ENCODE peak calls at places on chromosomes 5 and 9, in six cellular contexts. B, T, F, V, E and H are unnamed samples.
A peak's percentile ranks its signal among the peaks of the same experiment; 100 is the strongest.

GRCh38 chr5:129906177-129906887 is 2.1 kb downstream of the CHSY3 start:
- DNase-seq in F (no peak), V (peak; percentile 62), E (peak; percentile 13), T (peak; percentile 9), B (peak; percentile 9), H (peak; percentile 61)

GRCh38 chr9:21001581-21001980 is 29.9 kb downstream of the HACD4 start:
- DNase-seq in T (no peak), B (no peak), F (no peak), V (no peak), E (no peak), H (no peak)

GRCh38 chr5:142506046-142506445 is 179.8 kb downstream of the FGF1 start:
- DNase-seq in F (peak; percentile 57), B (no peak), E (no peak), T (no peak), V (no peak), H (no peak)

GRCh38 chr5:119410448-119411170 is 41.7 kb upstream of the HSD17B4 start:
- DNase-seq in V (no peak), T (no peak), E (no peak), F (no peak), B (no peak), H (no peak)

GRCh38 chr9:129836342-129837007 is 1.2 kb downstream of the USP20 start:
- DNase-seq in E (no peak), B (peak; percentile 26), F (no peak), V (no peak), T (no peak), H (no peak)

GRCh38 chr9:18526686-18527085 is 52.7 kb downstream of the ADAMTSL1 start:
- DNase-seq in B (no peak), F (no peak), V (no peak), T (no peak), E (no peak), H (no peak)

GRCh38 chr5:80810425-80810824 is 149.7 kb upstream of the RASGRF2 start:
- DNase-seq in T (no peak), V (no peak), E (no peak), F (no peak), B (no peak), H (no peak)

GRCh38 chr9:15837079-15837679 is 284.3 kb downstream of the CCDC171 start:
- DNase-seq in B (no peak), F (peak; percentile 65), T (no peak), E (peak; percentile 16), V (no peak), H (no peak)

GRCh38 chr9:73780916-73781315 is 629.3 kb downstream of the ANXA1 start:
- DNase-seq in V (no peak), T (no peak), F (no peak), E (no peak), B (no peak), H (no peak)

GRCh38 chr9:79428422-79428821 is 143.3 kb upstream of the TLE4 start:
- DNase-seq in E (no peak), V (no peak), B (no peak), F (no peak), T (no peak), H (no peak)

GRCh38 chr5:143896471-143896870 is 84.5 kb downstream of the HMHB1 start:
- DNase-seq in B (no peak), E (no peak), T (no peak), F (peak; percentile 48), V (no peak), H (no peak)

GRCh38 chr5:91142819-91143218 is 240.3 kb downstream of the ARRDC3 start:
- DNase-seq in T (no peak), B (no peak), E (no peak), F (no peak), V (no peak), H (no peak)

GRCh38 chr9:136542246-136543041 is 3.4 kb downstream of the NOTCH1 start:
- DNase-seq in T (no peak), E (no peak), F (no peak), B (no peak), V (no peak), H (no peak)

GRCh38 chr9:68838245-68838644 is 133.2 kb downstream of the PIP5K1B start:
- DNase-seq in T (no peak), E (no peak), V (no peak), B (no peak), F (no peak), H (no peak)

GRCh38 chr5:174990909-174991308 is 266.5 kb downstream of the MSX2 start:
- DNase-seq in F (no peak), T (no peak), V (no peak), B (no peak), E (peak; percentile 38), H (no peak)

GRCh38 chr9:93048706-93049448 is 9.6 kb upstream of the SUSD3 start:
- DNase-seq in T (no peak), E (peak; percentile 53), F (no peak), B (no peak), V (no peak), H (no peak)

GRCh38 chr9:12884736-12885395 is 110.0 kb downstream of the LURAP1L start:
- DNase-seq in B (no peak), E (no peak), V (no peak), T (no peak), F (peak; percentile 88), H (no peak)

GRCh38 chr5:97043511-97043910 is 98.9 kb downstream of the LIX1 start:
- DNase-seq in T (no peak), E (no peak), B (no peak), F (no peak), V (no peak), H (no peak)

GRCh38 chr5:97049175-97049574 is 93.2 kb downstream of the LIX1 start:
- DNase-seq in E (no peak), T (no peak), F (no peak), B (no peak), V (no peak), H (no peak)

GRCh38 chr5:97044057-97044456 is 98.4 kb downstream of the LIX1 start:
- DNase-seq in T (no peak), F (peak; percentile 18), V (peak; percentile 62), E (peak; percentile 18), B (peak; percentile 52), H (no peak)

GRCh38 chr5:97046270-97046982 is 96.0 kb downstream of the LIX1 start:
- DNase-seq in E (no peak), B (no peak), V (no peak), T (no peak), F (peak; percentile 25), H (no peak)

DNA sequence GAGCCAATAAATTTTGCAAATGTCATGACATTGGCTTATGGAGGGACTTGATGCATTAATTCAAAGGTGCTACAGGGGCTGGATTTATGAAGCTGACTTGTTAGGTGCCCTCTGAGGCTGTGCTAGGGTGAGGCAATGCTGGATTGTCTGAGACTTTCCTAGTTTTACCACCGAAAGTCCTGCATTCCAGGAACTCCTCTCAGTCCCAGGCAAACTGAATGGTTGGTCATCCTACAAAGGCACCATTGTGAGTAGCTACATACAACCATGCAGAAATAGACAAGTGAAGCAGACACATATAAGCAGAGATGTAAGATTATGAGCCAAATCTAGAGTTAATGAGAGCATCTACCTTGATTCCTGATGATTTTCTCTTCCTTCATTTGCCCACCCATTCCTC is 95.3 kb downstream of the LIX1 start:
- DNase-seq in V (no peak), T (no peak), B (no peak), F (no peak), E (no peak), H (no peak)
- H3K27ac ChIP-seq in V (no peak overlapping the region), T (no peak overlapping the region), B (no peak overlapping the region), F (no peak overlapping the region), E (no peak overlapping the region), H (no peak overlapping the region)

DNA sequence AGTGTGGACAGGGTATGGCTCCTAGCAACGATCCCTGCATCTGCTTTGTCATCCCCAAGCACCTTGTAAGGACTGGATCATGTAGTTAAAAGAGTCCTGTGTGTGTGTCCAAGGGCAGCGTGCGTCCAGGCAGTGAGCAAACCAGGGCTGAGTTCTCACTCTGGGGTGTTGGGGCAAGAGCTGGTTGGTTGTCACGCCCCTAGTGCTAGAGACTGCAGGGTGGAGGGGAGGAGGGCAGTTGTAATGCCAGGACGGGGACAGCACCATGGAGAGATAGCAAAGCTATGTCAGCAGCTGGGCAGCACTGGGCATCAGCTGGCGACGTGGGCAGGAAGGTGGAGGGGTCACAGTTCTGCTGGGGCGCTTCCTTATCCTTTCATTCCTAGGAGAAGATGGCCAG is 100.8 kb downstream of the ZNF618 start:
- DNase-seq in V (no peak), T (no peak), B (no peak), E (no peak), F (no peak), H (no peak)
- TF ChIP-seq CTCF in V (no peak), T (no peak), B (no peak), E (no peak), F (no peak), H (no peak)

DNA sequence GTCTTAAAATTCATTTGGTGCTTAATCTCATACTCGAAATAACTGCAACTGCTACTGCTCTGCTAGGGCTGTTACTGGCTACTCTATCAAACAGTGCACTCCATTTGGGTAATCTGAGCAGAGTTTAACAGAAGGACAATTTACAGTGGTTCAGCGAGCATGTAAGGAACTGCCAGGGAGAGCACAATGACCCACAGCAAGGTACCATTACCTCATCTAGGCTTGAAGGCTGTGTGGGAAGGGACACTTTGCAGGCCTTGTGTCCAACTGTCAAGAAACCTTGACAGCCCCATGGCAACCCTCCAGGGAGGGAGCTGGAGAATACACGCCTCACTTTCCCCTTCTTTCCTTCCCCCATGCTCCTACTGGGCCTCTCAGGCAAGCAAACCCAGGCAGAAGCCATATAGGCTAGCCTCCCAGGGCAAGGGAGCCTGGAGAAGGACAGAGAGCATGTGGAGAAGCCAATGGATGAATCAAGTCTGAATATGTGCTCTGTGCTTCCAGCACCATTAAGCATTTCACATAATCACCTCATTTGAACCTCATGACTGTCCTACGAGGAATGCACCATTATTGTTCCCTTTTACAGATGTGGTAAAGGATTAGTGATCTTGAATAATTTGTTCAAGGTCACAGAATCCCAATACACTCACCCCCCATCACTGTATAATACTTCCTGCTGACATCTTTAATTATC is 49.9 kb upstream of the JAK2 start:
- DNase-seq in B (no peak), V (no peak), F (no peak), E (no peak), T (no peak), H (no peak)
- H3K4me1 ChIP-seq in B (peaks cover 4% of the 10 kb centered on the region), V (peaks cover 21% of the 10 kb centered on the region), F (no peaks in the 10 kb centered on the region), E (peaks cover 3% of the 10 kb centered on the region), T (peaks cover 39% of the 10 kb centered on the region), H (peaks cover 70% of the 10 kb centered on the region)

GRCh38 chr9:89135572-89135971 is 43.0 kb downstream of the SHC3 start:
- DNase-seq in V (no peak), B (no peak), T (no peak), F (no peak), E (no peak), H (no peak)

GRCh38 chr9:89137548-89138462 is 40.8 kb downstream of the SHC3 start:
- DNase-seq in B (peak; percentile 36), V (peak; percentile 92), F (peak; percentile 95), T (peak; percentile 45), E (peak; percentile 46), H (peak; percentile 85)

GRCh38 chr9:89138463-89139390 is 39.9 kb downstream of the SHC3 start:
- DNase-seq in E (no peak), V (no peak), T (no peak), F (peak; percentile 71), B (no peak), H (no peak)

GRCh38 chr9:89143266-89143665 is 35.4 kb downstream of the SHC3 start:
- DNase-seq in T (no peak), B (no peak), V (no peak), E (no peak), F (no peak), H (no peak)

DNA sequence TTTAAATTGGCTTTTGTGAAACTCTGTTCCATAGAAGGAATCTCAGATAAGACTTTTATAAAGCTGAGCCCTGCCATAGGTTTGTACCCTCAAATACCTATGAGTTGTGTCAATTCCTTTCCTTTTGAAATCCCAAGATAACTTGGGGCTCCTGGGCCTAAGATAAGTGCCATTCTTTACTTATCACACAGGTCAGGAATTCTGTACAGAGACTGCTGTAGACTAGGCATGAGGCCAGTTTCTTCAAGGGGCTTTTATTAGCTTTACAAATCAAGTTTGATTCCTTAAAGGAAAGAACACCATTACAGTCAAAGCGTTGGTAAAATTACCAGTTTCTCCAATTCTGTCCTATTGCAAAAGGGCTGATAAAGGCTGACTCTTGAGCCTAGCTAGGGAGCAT is 39.2 kb downstream of the SHC3 start:
- DNase-seq in T (no peak), B (no peak), E (no peak), V (no peak), F (peak; percentile 65), H (no peak)
- H3K27ac ChIP-seq in T (no peak overlapping the region), B (no peak overlapping the region), E (no peak overlapping the region), V (peak overlapping the region; percentile 79), F (peak overlapping the region; percentile 84), H (no peak overlapping the region)